ENCODE peak calls at places on chromosomes 1 and 21, in eight cellular contexts. Z, X, E, J, Y, R, F and C are unnamed samples.

GRCh38 chr1:201128962-201129361 is 2.0 kb upstream of the ASCL5 start:
- DNase-seq in Y (no peak), R (no peak), X (no peak), E (no peak), J (no peak), F (no peak), Z (no peak), C (no peak)

GRCh38 chr1:89734437-89734836 is 86.4 kb upstream of the LRRC8D start:
- DNase-seq in R (no peak), F (no peak), J (no peak), Z (no peak), X (no peak), E (no peak), Y (no peak), C (no peak)

GRCh38 chr1:45979074-45979777 is 153.2 kb downstream of the PIK3R3 start:
- DNase-seq in Y (no peak), X (no peak), J (no peak), F (peak; percentile 30), Z (no peak), R (peak; percentile 99), E (peak; percentile 85), C (no peak)

GRCh38 chr1:201360901-201361651 is 16.4 kb downstream of the TNNT2 start:
- DNase-seq in F (no peak), Y (peak; percentile 64), X (no peak), R (no peak), J (no peak), E (no peak), Z (no peak), C (no peak)

GRCh38 chr21:26082549-26082948 is 88.0 kb downstream of the APP start:
- DNase-seq in J (no peak), Z (no peak), R (no peak), X (no peak), E (no peak), F (no peak), Y (no peak), C (no peak)

GRCh38 chr1:237012789-237013383 is 8.6 kb upstream of the MT1HL1 start:
- DNase-seq in E (peak; percentile 57), R (peak; percentile 18), Z (no peak), F (no peak), X (peak; percentile 92), Y (peak; percentile 97), J (no peak), C (no peak)

GRCh38 chr1:33327587-33328325 is 6.9 kb upstream of the A3GALT2 start:
- DNase-seq in R (peak; percentile 55), Y (peak; percentile 67), E (no peak), X (peak; percentile 94), F (peak; percentile 92), Z (no peak), J (no peak), C (no peak)

GRCh38 chr1:114695430-114696093 is at the start of gene AMPD1:
- DNase-seq in E (no peak), Z (no peak), R (no peak), J (no peak), X (peak; percentile 40), F (no peak), Y (no peak), C (no peak)

GRCh38 chr1:212034516-212035122 is 738 bp downstream of the INTS7 start:
- DNase-seq in X (no peak), F (no peak), E (no peak), Y (no peak), Z (no peak), J (no peak), R (no peak), C (no peak)

GRCh38 chr1:161973924-161974845 is 49.5 kb downstream of the OLFML2B start:
- DNase-seq in J (no peak), E (no peak), F (no peak), X (no peak), R (no peak), Y (no peak), Z (no peak), C (no peak)

GRCh38 chr1:233453433-233454200 is 126.1 kb downstream of the MAP3K21 start:
- DNase-seq in Z (no peak), R (no peak), Y (no peak), J (no peak), E (no peak), X (no peak), F (no peak), C (no peak)

GRCh38 chr1:225962440-225962975 is 21.5 kb upstream of the LEFTY2 start:
- DNase-seq in F (no peak), X (peak; percentile 65), J (peak; percentile 81), E (no peak), Z (peak; percentile 73), Y (no peak), R (no peak), C (peak; percentile 20)

GRCh38 chr1:215636258-215636965 is 69.3 kb downstream of the KCTD3 start:
- DNase-seq in X (no peak), Y (no peak), R (no peak), E (no peak), J (no peak), Z (no peak), F (no peak), C (no peak)

GRCh38 chr1:16073490-16074104 is at the start of gene FAM131C:
- DNase-seq in Z (peak; percentile 33), F (no peak), X (peak; percentile 63), R (peak; percentile 22), E (no peak), J (peak; percentile 88), Y (no peak), C (no peak)

GRCh38 chr1:183339556-183340167 is 78.5 kb downstream of the NMNAT2 start:
- DNase-seq in Z (no peak), E (no peak), Y (no peak), F (no peak), R (no peak), X (no peak), J (no peak), C (no peak)

GRCh38 chr1:223147858-223148257 is 4.8 kb upstream of the TLR5 start:
- DNase-seq in F (no peak), X (no peak), Z (no peak), E (no peak), J (no peak), R (no peak), Y (no peak), C (no peak)

GRCh38 chr1:173328961-173329360 is 121.8 kb upstream of the TNFSF4 start:
- DNase-seq in E (no peak), F (no peak), R (no peak), Z (no peak), J (no peak), X (no peak), Y (no peak), C (no peak)

GRCh38 chr1:112307930-112308329 is 88.1 kb upstream of the CTTNBP2NL start:
- DNase-seq in X (no peak), J (no peak), F (no peak), Y (no peak), R (no peak), E (no peak), Z (no peak), C (no peak)

GRCh38 chr21:23853796-23854379 is 1753.4 kb downstream of the MRPL39 start:
- DNase-seq in X (no peak), E (no peak), Y (no peak), J (peak; percentile 8), R (peak; percentile 47), Z (no peak), F (peak; percentile 7), C (no peak)

GRCh38 chr1:55650449-55650848 is 435.3 kb upstream of the USP24 start:
- DNase-seq in R (no peak), X (no peak), Z (no peak), Y (no peak), F (no peak), E (no peak), J (no peak), C (no peak)

GRCh38 chr1:212968385-212968863 is 18.1 kb downstream of the VASH2 start:
- DNase-seq in R (no peak), Z (no peak), Y (no peak), E (no peak), X (no peak), F (no peak), J (no peak), C (no peak)

GRCh38 chr21:41706263-41706639 is 60.6 kb downstream of the RIPK4 start:
- DNase-seq in Z (no peak), J (no peak), F (no peak), X (no peak), E (no peak), Y (no peak), R (no peak), C (no peak)

GRCh38 chr1:238900334-238900865 is 486.0 kb upstream of the CHRM3 start:
- DNase-seq in X (no peak), R (no peak), E (no peak), F (no peak), Z (no peak), J (no peak), Y (no peak), C (no peak)

GRCh38 chr1:152859696-152860095 is at the start of gene LCE7A:
- DNase-seq in F (no peak), E (no peak), X (no peak), J (no peak), R (no peak), Z (no peak), Y (no peak), C (no peak)